ENCODE peak calls at places on chromosomes 5 and 9, in five cellular contexts. X is K562, P is A549, H is HepG2, C is GM12878. W is an unnamed sample.

GRCh38 chr5:145711417-145711816 is 123.7 kb downstream of the PRELID2 start:
- DNase-seq in X (no peak), C (no peak), P (no peak), H (no peak), W (no peak)

GRCh38 chr9:125189011-125189360 is 617 bp downstream of the PPP6C start:
- DNase-seq in H (no peak), C (no peak), X (peak; percentile 53), P (no peak), W (no peak)

GRCh38 chr5:128276537-128277216 is 193.1 kb downstream of the SLC12A2 start:
- DNase-seq in X (no peak), P (no peak), C (no peak), H (no peak), W (peak; percentile 20)

GRCh38 chr9:37928552-37929430 is 24.9 kb upstream of the SLC25A51 start:
- DNase-seq in C (no peak), H (no peak), P (no peak), X (no peak), W (no peak)

GRCh38 chr9:130347931-130348330 is 82.4 kb downstream of the HMCN2 start:
- DNase-seq in C (no peak), H (no peak), X (no peak), P (no peak), W (no peak)

GRCh38 chr5:10485142-10485795 is 43.6 kb downstream of the ROPN1L start:
- DNase-seq in H (no peak), P (peak; percentile 38), X (peak; percentile 86), C (no peak), W (peak; percentile 96)

GRCh38 chr5:145937432-145938250 is 1.3 kb downstream of the SH3RF2 start:
- DNase-seq in X (no peak), C (no peak), P (peak; percentile 78), H (peak; percentile 40), W (peak; percentile 51)

GRCh38 chr5:134464988-134465855 is 53.5 kb upstream of the CDKN2AIPNL start:
- DNase-seq in C (peak; percentile 43), P (no peak), X (no peak), H (peak; percentile 8), W (no peak)

GRCh38 chr9:21030389-21031035 is 928 bp downstream of the HACD4 start:
- DNase-seq in X (no peak), P (no peak), H (no peak), C (peak; percentile 52), W (peak; percentile 12)

GRCh38 chr5:9361835-9362234 is 184.0 kb downstream of the SEMA5A start:
- DNase-seq in X (peak; percentile 72), C (peak; percentile 96), P (peak; percentile 8), H (peak; percentile 54), W (peak; percentile 46)

GRCh38 chr5:15421798-15422456 is 78.1 kb upstream of the FBXL7 start:
- DNase-seq in H (no peak), X (no peak), C (no peak), P (no peak), W (no peak)

DNA sequence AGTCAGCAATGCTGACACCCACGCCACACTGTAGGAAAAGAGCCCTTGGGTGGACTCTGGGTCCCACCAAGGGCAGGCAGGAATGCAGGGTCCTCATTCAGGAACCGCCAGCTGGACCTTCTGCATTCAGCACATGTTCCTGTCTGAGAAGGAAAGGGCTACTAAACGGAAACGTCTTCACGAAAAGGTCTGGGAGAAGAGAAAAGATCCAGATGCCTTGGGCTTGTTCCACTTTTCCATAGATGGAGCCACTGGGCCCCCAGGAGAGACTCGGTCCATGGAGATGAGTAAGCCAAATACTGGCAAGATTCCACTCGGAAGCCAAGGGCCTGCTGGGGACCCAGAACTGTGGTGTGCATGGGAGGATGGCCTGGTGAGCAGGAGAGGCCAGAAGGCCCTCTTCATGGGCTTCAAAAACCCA is 38.4 kb downstream of the LHFPL2 start:
- DNase-seq in C (no peak), H (no peak), X (no peak), P (no peak), W (peak; percentile 67)
- TF ChIP-seq RAD21 in C (no peak), H (no peak), X (no peak), P (no peak), W (no peak)

DNA sequence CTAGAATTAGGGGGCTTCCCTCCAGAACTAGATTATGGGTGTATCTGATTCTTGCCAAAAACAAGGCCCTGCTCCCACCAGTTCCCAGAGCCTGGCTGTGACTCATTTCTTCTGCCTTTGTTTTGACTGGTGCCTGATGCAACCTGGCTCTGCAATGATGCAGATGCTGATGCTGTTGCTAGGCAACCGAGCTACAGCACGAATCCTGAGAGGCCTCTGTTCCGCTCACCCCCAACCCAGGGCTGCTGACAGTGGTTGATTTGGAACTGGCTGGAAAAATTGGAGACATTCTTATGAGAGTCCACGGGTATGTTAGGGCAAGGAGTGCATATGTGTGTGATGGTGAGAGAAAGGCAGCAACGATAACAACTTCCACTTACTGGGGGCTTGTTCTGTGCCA is 100.3 kb downstream of the NSG2 start:
- DNase-seq in P (no peak), C (no peak), H (no peak), X (peak; percentile 24), W (no peak)
- TF ChIP-seq BHLHE40 in P (no peak), C (no peak), H (no peak), X (no peak), W (no peak)

DNA sequence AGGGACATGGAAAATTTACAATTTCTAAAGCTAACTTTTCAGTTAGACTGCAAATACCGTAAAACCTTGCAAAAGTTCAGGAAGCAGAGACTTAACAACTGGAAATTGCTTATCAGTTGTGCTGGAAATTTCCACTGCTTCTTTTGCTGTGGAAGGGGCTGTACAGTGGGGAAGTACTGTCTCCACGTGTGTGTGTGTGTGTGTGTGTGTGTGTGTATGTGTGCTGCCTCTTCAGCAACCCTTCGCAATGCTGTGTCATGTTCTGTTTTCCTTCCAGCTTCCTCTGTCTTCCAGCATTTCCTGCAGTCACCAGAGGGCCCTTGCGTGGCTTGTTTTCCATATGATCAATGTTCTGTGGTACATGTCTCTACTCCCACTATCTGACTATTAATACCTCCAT is 87.5 kb upstream of the RANBP3L start:
- DNase-seq in X (peak; percentile 53), H (no peak), P (no peak), C (no peak), W (no peak)
- TF ChIP-seq RAD21 in X (no peak), H (no peak), P (no peak), C (no peak), W (no peak)

GRCh38 chr5:40236001-40236400 is 443.7 kb upstream of the PTGER4 start:
- DNase-seq in X (no peak), H (no peak), C (no peak), P (no peak), W (no peak)

GRCh38 chr5:40235471-40235870 is 444.2 kb upstream of the PTGER4 start:
- DNase-seq in C (no peak), P (no peak), H (no peak), X (no peak), W (no peak)

GRCh38 chr5:40238066-40238745 is 441.5 kb upstream of the PTGER4 start:
- DNase-seq in X (no peak), H (no peak), P (no peak), C (no peak), W (no peak)

GRCh38 chr5:40240671-40241070 is 439.0 kb upstream of the PTGER4 start:
- DNase-seq in P (no peak), C (no peak), H (no peak), X (no peak), W (no peak)

DNA sequence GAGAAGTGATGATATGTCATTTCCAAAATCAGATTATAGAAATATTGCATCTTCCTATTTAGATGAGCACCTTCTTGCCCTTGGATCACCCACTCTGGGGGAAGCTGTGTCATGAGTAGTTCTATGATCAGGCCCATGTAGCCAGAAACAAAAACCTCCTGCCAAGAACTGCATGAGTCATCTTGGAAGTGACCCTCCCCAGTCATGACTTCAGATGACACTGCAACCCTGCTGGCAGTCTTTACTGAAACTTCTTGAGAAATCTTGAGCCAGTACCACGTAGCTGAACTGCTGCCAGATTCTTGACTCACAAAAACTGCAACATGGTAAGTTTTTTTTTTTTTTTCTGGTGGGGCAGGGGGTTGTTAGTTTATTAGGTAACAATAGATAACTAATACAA is 439.6 kb upstream of the PTGER4 start:
- DNase-seq in X (no peak), P (no peak), H (no peak), C (no peak), W (peak; percentile 43)
- TF ChIP-seq BHLHE40 in X (no peak), P (no peak), H (no peak), C (no peak), W (no peak)

GRCh38 chr9:115978739-115979138 is 174.9 kb upstream of the PAPPA start:
- DNase-seq in P (no peak), X (no peak), C (no peak), H (peak; percentile 11), W (no peak)
- TF ChIP-seq RAD21 in P (no peak), X (no peak), C (no peak), H (no peak), W (no peak)

GRCh38 chr9:79166005-79166404 is 405.8 kb upstream of the TLE4 start:
- DNase-seq in C (no peak), X (no peak), H (no peak), P (no peak), W (peak; percentile 20)

GRCh38 chr9:79165006-79165405 is 406.8 kb upstream of the TLE4 start:
- DNase-seq in P (no peak), C (no peak), H (no peak), X (no peak), W (peak; percentile 79)

GRCh38 chr9:79163544-79163943 is 408.2 kb upstream of the TLE4 start:
- DNase-seq in P (no peak), C (no peak), X (no peak), H (no peak), W (no peak)

GRCh38 chr9:79164396-79164795 is 407.4 kb upstream of the TLE4 start:
- DNase-seq in X (no peak), H (no peak), P (no peak), C (no peak), W (peak; percentile 10)
- TF ChIP-seq BHLHE40 in X (no peak), H (no peak), P (no peak), C (no peak), W (no peak)

W was measured in IMR-90.